ENCODE peak calls at places on chromosomes 5 and 9, in five cellular contexts. J is right lobe of liver, X is heart left ventricle, A is gastrocnemius medialis, V is testis. M is an unnamed sample.

GRCh38 chr5:94361832-94362754 is 256.3 kb downstream of the KIAA0825 start:
- DNase-seq in J (no peak), X (no peak), A (no peak), V (no peak), M (no peak)

GRCh38 chr9:21681641-21682040 is 120.8 kb upstream of the MTAP start:
- DNase-seq in J (no peak), X (no peak), A (no peak), V (no peak), M (no peak)

GRCh38 chr9:90665072-90665471 is 22.4 kb upstream of the DIRAS2 start:
- DNase-seq in J (no peak), X (no peak), A (no peak), V (no peak), M (no peak)

GRCh38 chr5:1048861-1049838 is 40.5 kb downstream of the NKD2 start:
- DNase-seq in J (peak; percentile 18), X (no peak), A (no peak), V (no peak), M (no peak)

GRCh38 chr5:57695179-57695578 is 212.6 kb upstream of the ACTBL2 start:
- DNase-seq in J (peak; percentile 22), X (no peak), A (no peak), V (no peak), M (no peak)

GRCh38 chr5:82749453-82749852 is 327.7 kb downstream of the TMEM167A start:
- DNase-seq in J (no peak), X (no peak), A (no peak), V (peak; percentile 64), M (no peak)

GRCh38 chr9:87725900-87726709 is at the start of gene CTSL:
- DNase-seq in J (peak; percentile 96), X (peak; percentile 94), A (peak; percentile 91), V (peak; percentile 97), M (peak; percentile 91)

GRCh38 chr9:122354536-122355199 is 16.2 kb upstream of the PTGS1 start:
- DNase-seq in J (no peak), X (peak; percentile 35), A (peak; percentile 14), V (no peak), M (no peak)

GRCh38 chr9:117156771-117157535 is 257.9 kb downstream of the ASTN2 start:
- DNase-seq in J (no peak), X (no peak), A (no peak), V (no peak), M (no peak)

GRCh38 chr5:83974151-83974822 is 253.6 kb upstream of the HAPLN1 start:
- DNase-seq in J (no peak), X (no peak), A (no peak), V (no peak), M (no peak)

GRCh38 chr9:123300554-123300953 is 32.2 kb upstream of the STRBP start:
- DNase-seq in J (no peak), X (no peak), A (no peak), V (no peak), M (no peak)

GRCh38 chr5:154271936-154272514 is 81.5 kb downstream of the GALNT10 start:
- DNase-seq in J (no peak), X (no peak), A (no peak), V (no peak), M (no peak)

GRCh38 chr5:57456531-57457135 is 26.0 kb downstream of the ACTBL2 start:
- DNase-seq in J (no peak), X (no peak), A (no peak), V (no peak), M (no peak)

GRCh38 chr5:59732301-59732700 is 161.2 kb downstream of the PDE4D start:
- DNase-seq in J (no peak), X (no peak), A (no peak), V (no peak), M (no peak)

GRCh38 chr5:43400082-43400481 is 12.1 kb downstream of the CCL28 start:
- DNase-seq in J (no peak), X (no peak), A (no peak), V (no peak), M (no peak)

GRCh38 chr5:79086116-79086515 is 16.5 kb downstream of the BHMT2 start:
- DNase-seq in J (no peak), X (no peak), A (no peak), V (no peak), M (no peak)

GRCh38 chr9:121782514-121783110 is 131.2 kb downstream of the DAB2IP start:
- DNase-seq in J (no peak), X (no peak), A (no peak), V (peak; percentile 25), M (no peak)

GRCh38 chr5:2207109-2207399 is 324.3 kb upstream of the IRX4 start:
- DNase-seq in J (no peak), X (no peak), A (no peak), V (no peak), M (no peak)

GRCh38 chr9:78664370-78664769 is 367.4 kb downstream of the PSAT1 start:
- DNase-seq in J (no peak), X (no peak), A (no peak), V (no peak), M (no peak)

GRCh38 chr9:117485176-117485575 is 70.3 kb upstream of the ASTN2 start:
- DNase-seq in J (no peak), X (no peak), A (no peak), V (no peak), M (no peak)

GRCh38 chr5:33611882-33612281 is 171.1 kb downstream of the TARS1 start:
- DNase-seq in J (no peak), X (no peak), A (no peak), V (no peak), M (no peak)

GRCh38 chr9:89426389-89426961 is 71.4 kb downstream of the SEMA4D start:
- DNase-seq in J (no peak), X (no peak), A (no peak), V (no peak), M (no peak)

GRCh38 chr5:179314606-179315355 is 30.5 kb downstream of the ADAMTS2 start:
- DNase-seq in J (peak; percentile 7), X (no peak), A (no peak), V (no peak), M (no peak)

GRCh38 chr9:27086818-27087680 is 22.0 kb upstream of the TEK start:
- DNase-seq in J (no peak), X (no peak), A (no peak), V (no peak), M (no peak)

GRCh38 chr5:89277791-89278190 is 394.8 kb upstream of the MEF2C start:
- DNase-seq in J (no peak), X (no peak), A (no peak), V (no peak), M (no peak)

GRCh38 chr5:174242573-174242972 is 197.1 kb downstream of the NSG2 start:
- DNase-seq in J (no peak), X (no peak), A (no peak), V (no peak), M (peak; percentile 28)

GRCh38 chr5:149581192-149581861 is at the start of gene ARHGEF37:
- DNase-seq in J (peak; percentile 89), X (peak; percentile 91), A (peak; percentile 44), V (peak; percentile 91), M (peak; percentile 92)

GRCh38 chr5:34905564-34905963 is 9.7 kb downstream of the RAD1 start:
- DNase-seq in J (no peak), X (no peak), A (no peak), V (no peak), M (no peak)

GRCh38 chr5:122093861-122094650 is 16.0 kb upstream of the LOX start:
- DNase-seq in J (no peak), X (no peak), A (no peak), V (no peak), M (no peak)

GRCh38 chr5:54570923-54571322 is 53.4 kb downstream of the SNX18 start:
- DNase-seq in J (no peak), X (peak; percentile 19), A (no peak), V (peak; percentile 24), M (no peak)

GRCh38 chr5:99715921-99716320 is 787.1 kb upstream of the CHD1 start:
- DNase-seq in J (no peak), X (no peak), A (no peak), V (no peak), M (no peak)
- TF ChIP-seq CTCF in J (no peak), X (no peak), A (no peak), V (no peak), M (no peak)

DNA sequence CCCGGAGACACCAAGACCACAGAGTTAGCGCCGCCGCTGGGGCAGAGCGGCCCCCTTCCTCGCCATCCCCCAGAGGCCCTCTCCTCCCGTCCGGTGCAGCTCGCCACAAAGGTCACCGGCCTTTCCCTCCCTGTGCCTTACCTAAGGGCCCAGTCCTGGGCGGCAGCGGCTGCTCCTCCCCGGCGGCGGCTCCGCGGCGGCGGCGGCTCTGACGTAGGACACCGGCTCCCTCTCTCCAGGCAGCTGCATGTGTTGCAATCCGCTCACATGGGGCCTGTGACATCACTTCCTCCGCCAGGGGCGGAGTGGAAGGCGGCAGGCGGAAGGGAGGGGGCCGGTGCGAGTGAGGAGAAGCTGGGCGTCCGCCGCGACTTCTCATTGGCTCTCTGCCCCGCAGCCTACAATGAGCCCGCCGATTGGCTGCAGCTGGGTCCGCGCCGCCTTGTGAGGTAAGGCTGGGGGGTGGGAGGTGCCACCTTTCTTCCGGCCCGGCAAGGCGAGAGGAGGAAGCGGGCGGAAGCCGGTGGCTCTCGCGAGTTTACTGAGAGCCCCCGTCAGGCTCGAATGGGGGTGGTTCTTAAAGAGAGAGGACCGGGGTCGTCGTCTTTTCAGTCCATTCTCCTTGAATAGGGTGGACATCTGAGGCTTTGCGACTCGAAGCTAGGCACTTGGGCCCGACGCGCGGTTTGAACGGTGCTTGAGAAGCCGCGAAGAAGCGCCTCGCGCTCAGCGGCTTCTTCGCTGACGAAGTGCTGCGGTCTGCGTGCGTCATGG is at the start of gene ETF1:
- DNase-seq in J (peak; percentile 100), X (peak; percentile 100), A (peak; percentile 100), V (peak; percentile 100), M (peak; percentile 100)
- TF ChIP-seq POLR2A in J (peak; percentile 100), X (peak; percentile 93), A (peak; percentile 100), V (peak; percentile 96), M (peak; percentile 99)

GRCh38 chr5:9431496-9432258 is 114.2 kb downstream of the SEMA5A start:
- DNase-seq in J (no peak), X (no peak), A (no peak), V (no peak), M (no peak)
- H3K27ac ChIP-seq in J (no peak overlapping the region), X (peak overlapping the region; percentile 59), A (no peak overlapping the region), V (peak overlapping the region; percentile 15), M (peak overlapping the region; percentile 0)

GRCh38 chr9:137647096-137647709 is 28.4 kb downstream of the EHMT1 start:
- DNase-seq in J (no peak), X (no peak), A (no peak), V (no peak), M (no peak)

GRCh38 chr9:137650259-137650658 is 31.5 kb downstream of the EHMT1 start:
- DNase-seq in J (no peak), X (no peak), A (no peak), V (no peak), M (no peak)

GRCh38 chr9:137648396-137648795 is 29.6 kb downstream of the EHMT1 start:
- DNase-seq in J (no peak), X (no peak), A (no peak), V (no peak), M (no peak)

GRCh38 chr9:137650779-137651178 is 32.0 kb downstream of the EHMT1 start:
- DNase-seq in J (no peak), X (no peak), A (no peak), V (no peak), M (no peak)

DNA sequence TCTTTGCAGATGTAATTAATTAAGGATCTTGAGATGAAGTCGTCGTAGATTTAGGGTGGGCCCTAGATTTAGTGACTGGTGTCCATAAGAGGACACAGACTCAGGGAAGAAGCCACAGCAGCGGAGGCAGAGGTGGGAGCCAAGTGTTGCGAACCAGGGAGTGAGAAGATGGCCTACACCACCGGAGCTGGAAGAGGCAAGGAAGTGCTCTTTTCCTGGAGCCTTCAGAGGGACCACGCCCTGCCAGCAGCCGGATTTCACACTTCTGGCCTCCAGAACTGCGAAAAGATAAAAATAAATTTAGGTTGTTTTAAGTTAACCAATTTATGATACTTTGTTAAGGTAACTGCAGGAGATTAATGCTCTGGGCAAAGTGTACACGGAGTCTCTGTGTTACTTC is 30.7 kb downstream of the EHMT1 start:
- DNase-seq in J (no peak), X (no peak), A (no peak), V (no peak), M (no peak)
- TF ChIP-seq CTCF in J (no peak), X (no peak), A (no peak), V (no peak), M (no peak)